ENCODE peak calls at places on chromosomes 7 and 10, in ten cellular contexts. One of them, this sample, is unnamed.

GRCh38 chr7:140238778-140239652 is 62.2 kb upstream of the KDM7A start:
- DNase-seq in aorta: no peak
- DNase-seq in H9: no peak
- DNase-seq in IMR-90: no peak
- DNase-seq in body of pancreas: no peak
- DNase-seq in right cardiac atrium: no peak
- DNase-seq in vagina: no peak
- DNase-seq in small intestine: peak
- DNase-seq in prostate gland: peak
- DNase-seq in CD4-positive, alpha-beta T cell: no peak
- DNase-seq in this sample: no peak

GRCh38 chr7:148481147-148481526 is 109.4 kb upstream of the C7orf33 start:
- DNase-seq in right cardiac atrium: no peak
- DNase-seq in aorta: no peak
- DNase-seq in body of pancreas: no peak
- DNase-seq in vagina: no peak
- DNase-seq in IMR-90: no peak
- DNase-seq in CD4-positive, alpha-beta T cell: no peak
- DNase-seq in H9: no peak
- DNase-seq in prostate gland: no peak
- DNase-seq in small intestine: peak
- DNase-seq in this sample: no peak

GRCh38 chr10:133439517-133440461 is 14.0 kb upstream of the SCART1 start:
- DNase-seq in body of pancreas: no peak
- DNase-seq in CD4-positive, alpha-beta T cell: no peak
- DNase-seq in H9: no peak
- DNase-seq in vagina: no peak
- DNase-seq in right cardiac atrium: no peak
- DNase-seq in IMR-90: no peak
- DNase-seq in aorta: peak
- DNase-seq in prostate gland: no peak
- DNase-seq in small intestine: no peak
- DNase-seq in this sample: no peak

GRCh38 chr10:116836087-116836486 is 13.2 kb upstream of the ENO4 start:
- DNase-seq in CD4-positive, alpha-beta T cell: no peak
- DNase-seq in vagina: peak
- DNase-seq in body of pancreas: no peak
- DNase-seq in small intestine: no peak
- DNase-seq in right cardiac atrium: no peak
- DNase-seq in aorta: no peak
- DNase-seq in prostate gland: no peak
- DNase-seq in H9: peak
- DNase-seq in IMR-90: no peak
- DNase-seq in this sample: no peak

GRCh38 chr10:44975487-44976331 is 2.9 kb downstream of the DEPP1 start:
- DNase-seq in IMR-90: peak
- DNase-seq in right cardiac atrium: no peak
- DNase-seq in CD4-positive, alpha-beta T cell: no peak
- DNase-seq in body of pancreas: peak
- DNase-seq in small intestine: no peak
- DNase-seq in H9: peak
- DNase-seq in aorta: peak
- DNase-seq in vagina: no peak
- DNase-seq in prostate gland: no peak
- DNase-seq in this sample: no peak

GRCh38 chr7:158458096-158458495 is 129.5 kb downstream of the PTPRN2 start:
- DNase-seq in right cardiac atrium: no peak
- DNase-seq in prostate gland: no peak
- DNase-seq in vagina: no peak
- DNase-seq in aorta: no peak
- DNase-seq in small intestine: no peak
- DNase-seq in H9: no peak
- DNase-seq in CD4-positive, alpha-beta T cell: no peak
- DNase-seq in body of pancreas: no peak
- DNase-seq in IMR-90: no peak
- DNase-seq in this sample: no peak

GRCh38 chr7:123154231-123154860 is 45.4 kb downstream of the SLC13A1 start:
- DNase-seq in H9: peak
- DNase-seq in body of pancreas: peak
- DNase-seq in small intestine: peak
- DNase-seq in IMR-90: peak
- DNase-seq in vagina: no peak
- DNase-seq in right cardiac atrium: peak
- DNase-seq in prostate gland: peak
- DNase-seq in CD4-positive, alpha-beta T cell: no peak
- DNase-seq in aorta: peak
- DNase-seq in this sample: peak

GRCh38 chr7:87575521-87575920 is 25.2 kb downstream of the ABCB1 start:
- DNase-seq in right cardiac atrium: no peak
- DNase-seq in CD4-positive, alpha-beta T cell: no peak
- DNase-seq in small intestine: no peak
- DNase-seq in IMR-90: peak
- DNase-seq in body of pancreas: no peak
- DNase-seq in prostate gland: no peak
- DNase-seq in aorta: no peak
- DNase-seq in vagina: no peak
- DNase-seq in H9: no peak
- DNase-seq in this sample: no peak

GRCh38 chr10:43458227-43458626 is 21.3 kb downstream of the ZNF487 start:
- DNase-seq in IMR-90: no peak
- DNase-seq in aorta: no peak
- DNase-seq in CD4-positive, alpha-beta T cell: no peak
- DNase-seq in right cardiac atrium: no peak
- DNase-seq in vagina: no peak
- DNase-seq in prostate gland: no peak
- DNase-seq in body of pancreas: no peak
- DNase-seq in H9: no peak
- DNase-seq in small intestine: no peak
- DNase-seq in this sample: no peak

GRCh38 chr10:43448742-43449141 is 11.8 kb downstream of the ZNF487 start:
- DNase-seq in vagina: no peak
- DNase-seq in CD4-positive, alpha-beta T cell: no peak
- DNase-seq in H9: no peak
- DNase-seq in IMR-90: no peak
- DNase-seq in body of pancreas: no peak
- DNase-seq in prostate gland: no peak
- DNase-seq in right cardiac atrium: no peak
- DNase-seq in aorta: no peak
- DNase-seq in small intestine: no peak
- DNase-seq in this sample: no peak

GRCh38 chr10:43453266-43453831 is 16.4 kb downstream of the ZNF487 start:
- DNase-seq in prostate gland: no peak
- DNase-seq in body of pancreas: no peak
- DNase-seq in vagina: no peak
- DNase-seq in aorta: no peak
- DNase-seq in CD4-positive, alpha-beta T cell: no peak
- DNase-seq in H9: no peak
- DNase-seq in IMR-90: no peak
- DNase-seq in right cardiac atrium: no peak
- DNase-seq in small intestine: no peak
- DNase-seq in this sample: no peak

GRCh38 chr10:43452356-43452914 is 15.5 kb downstream of the ZNF487 start:
- DNase-seq in CD4-positive, alpha-beta T cell: no peak
- DNase-seq in aorta: no peak
- DNase-seq in small intestine: no peak
- DNase-seq in right cardiac atrium: no peak
- DNase-seq in body of pancreas: no peak
- DNase-seq in IMR-90: no peak
- DNase-seq in vagina: no peak
- DNase-seq in H9: no peak
- DNase-seq in prostate gland: no peak
- DNase-seq in this sample: no peak
- H3K27ac ChIP-seq in CD4-positive, alpha-beta T cell: peak
- H3K27ac ChIP-seq in aorta: no peak
- H3K27ac ChIP-seq in small intestine: peak
- H3K27ac ChIP-seq in right cardiac atrium: no peak
- H3K27ac ChIP-seq in body of pancreas: peak
- H3K27ac ChIP-seq in IMR-90: no peak
- H3K27ac ChIP-seq in vagina: peak
- H3K27ac ChIP-seq in H9: no peak
- H3K27ac ChIP-seq in prostate gland: no peak
- H3K27ac ChIP-seq in this sample: no peak

DNA sequence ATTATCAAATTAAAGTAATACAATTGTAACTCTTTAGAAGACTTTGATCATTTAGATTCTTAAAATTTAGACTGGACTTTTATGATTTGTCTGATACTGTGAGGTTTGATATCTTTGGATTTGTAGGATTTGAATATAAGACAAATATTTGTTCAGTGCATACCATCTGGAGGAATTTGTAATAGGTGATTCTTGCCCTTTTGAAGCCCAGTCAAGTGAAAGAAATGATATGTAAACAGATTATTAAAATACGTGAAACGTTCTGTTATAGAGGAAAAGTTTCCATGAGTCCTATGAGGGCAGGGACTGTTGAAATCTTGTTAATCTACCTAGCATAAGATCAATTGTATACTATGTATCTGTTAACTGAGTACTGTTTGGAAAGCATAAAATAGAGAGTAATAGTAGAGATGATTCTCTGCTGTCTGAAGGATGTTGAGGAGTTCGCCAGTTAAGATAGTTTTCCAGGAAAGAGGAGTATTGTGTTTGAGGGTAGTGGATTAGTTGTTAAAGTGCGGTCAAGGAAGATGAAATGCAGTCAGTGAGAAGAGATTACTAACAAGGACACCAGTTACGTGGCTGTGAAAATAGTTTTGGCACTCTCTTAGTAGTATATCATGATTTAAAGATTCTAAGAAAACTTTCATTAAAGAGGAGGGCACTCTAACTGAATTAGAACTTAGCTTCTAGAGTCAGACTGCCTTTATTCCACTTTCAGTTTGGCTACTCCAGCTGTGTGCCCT is 14.4 kb downstream of the PDCD4 start:
- DNase-seq in aorta: no peak
- DNase-seq in CD4-positive, alpha-beta T cell: no peak
- DNase-seq in small intestine: no peak
- DNase-seq in prostate gland: no peak
- DNase-seq in vagina: no peak
- DNase-seq in body of pancreas: no peak
- DNase-seq in right cardiac atrium: no peak
- DNase-seq in H9: no peak
- DNase-seq in IMR-90: no peak
- DNase-seq in this sample: no peak
- H3K27ac ChIP-seq in aorta: no peak
- H3K27ac ChIP-seq in CD4-positive, alpha-beta T cell: no peak
- H3K27ac ChIP-seq in small intestine: no peak
- H3K27ac ChIP-seq in prostate gland: no peak
- H3K27ac ChIP-seq in vagina: no peak
- H3K27ac ChIP-seq in body of pancreas: peak
- H3K27ac ChIP-seq in right cardiac atrium: no peak
- H3K27ac ChIP-seq in H9: no peak
- H3K27ac ChIP-seq in IMR-90: no peak
- H3K27ac ChIP-seq in this sample: no peak

GRCh38 chr10:104232613-104233102 is 494 bp upstream of the CFAP43 start:
- DNase-seq in right cardiac atrium: no peak
- DNase-seq in H9: no peak
- DNase-seq in vagina: no peak
- DNase-seq in IMR-90: no peak
- DNase-seq in CD4-positive, alpha-beta T cell: no peak
- DNase-seq in small intestine: no peak
- DNase-seq in aorta: peak
- DNase-seq in prostate gland: no peak
- DNase-seq in body of pancreas: no peak
- DNase-seq in this sample: no peak

GRCh38 chr10:104233817-104234216 is 1.7 kb upstream of the CFAP43 start:
- DNase-seq in prostate gland: no peak
- DNase-seq in small intestine: no peak
- DNase-seq in H9: no peak
- DNase-seq in vagina: no peak
- DNase-seq in body of pancreas: no peak
- DNase-seq in CD4-positive, alpha-beta T cell: no peak
- DNase-seq in aorta: no peak
- DNase-seq in right cardiac atrium: no peak
- DNase-seq in IMR-90: no peak
- DNase-seq in this sample: no peak

GRCh38 chr10:104230490-104230889 is 1.7 kb downstream of the CFAP43 start:
- DNase-seq in prostate gland: no peak
- DNase-seq in vagina: no peak
- DNase-seq in H9: no peak
- DNase-seq in small intestine: no peak
- DNase-seq in IMR-90: no peak
- DNase-seq in right cardiac atrium: no peak
- DNase-seq in CD4-positive, alpha-beta T cell: no peak
- DNase-seq in body of pancreas: no peak
- DNase-seq in aorta: no peak
- DNase-seq in this sample: no peak

GRCh38 chr10:104234934-104235333 is 2.8 kb upstream of the CFAP43 start:
- DNase-seq in vagina: no peak
- DNase-seq in right cardiac atrium: no peak
- DNase-seq in aorta: no peak
- DNase-seq in body of pancreas: no peak
- DNase-seq in prostate gland: no peak
- DNase-seq in IMR-90: no peak
- DNase-seq in small intestine: no peak
- DNase-seq in H9: no peak
- DNase-seq in CD4-positive, alpha-beta T cell: no peak
- DNase-seq in this sample: no peak

GRCh38 chr10:104231784-104232612 is at the start of gene CFAP43:
- DNase-seq in prostate gland: peak
- DNase-seq in right cardiac atrium: peak
- DNase-seq in small intestine: peak
- DNase-seq in IMR-90: peak
- DNase-seq in aorta: peak
- DNase-seq in CD4-positive, alpha-beta T cell: peak
- DNase-seq in body of pancreas: peak
- DNase-seq in vagina: peak
- DNase-seq in H9: peak
- DNase-seq in this sample: peak
- H3K27ac ChIP-seq in prostate gland: peak
- H3K27ac ChIP-seq in right cardiac atrium: no peak
- H3K27ac ChIP-seq in small intestine: peak
- H3K27ac ChIP-seq in IMR-90: no peak
- H3K27ac ChIP-seq in aorta: no peak
- H3K27ac ChIP-seq in CD4-positive, alpha-beta T cell: no peak
- H3K27ac ChIP-seq in body of pancreas: peak
- H3K27ac ChIP-seq in vagina: peak
- H3K27ac ChIP-seq in H9: no peak
- H3K27ac ChIP-seq in this sample: peak

GRCh38 chr7:155807013-155807804 is 5.1 kb downstream of the SHH start:
- DNase-seq in right cardiac atrium: no peak
- DNase-seq in aorta: no peak
- DNase-seq in IMR-90: no peak
- DNase-seq in vagina: no peak
- DNase-seq in H9: peak
- DNase-seq in small intestine: no peak
- DNase-seq in CD4-positive, alpha-beta T cell: no peak
- DNase-seq in prostate gland: no peak
- DNase-seq in body of pancreas: no peak
- DNase-seq in this sample: no peak

GRCh38 chr7:155808551-155809331 is 3.5 kb downstream of the SHH start:
- DNase-seq in vagina: no peak
- DNase-seq in H9: no peak
- DNase-seq in CD4-positive, alpha-beta T cell: no peak
- DNase-seq in aorta: no peak
- DNase-seq in IMR-90: no peak
- DNase-seq in prostate gland: no peak
- DNase-seq in small intestine: peak
- DNase-seq in right cardiac atrium: no peak
- DNase-seq in body of pancreas: no peak
- DNase-seq in this sample: no peak

GRCh38 chr7:155809332-155809946 is 2.8 kb downstream of the SHH start:
- DNase-seq in prostate gland: no peak
- DNase-seq in CD4-positive, alpha-beta T cell: no peak
- DNase-seq in right cardiac atrium: no peak
- DNase-seq in IMR-90: no peak
- DNase-seq in small intestine: no peak
- DNase-seq in body of pancreas: no peak
- DNase-seq in H9: no peak
- DNase-seq in aorta: no peak
- DNase-seq in vagina: no peak
- DNase-seq in this sample: no peak

GRCh38 chr7:155806096-155806871 is 6.0 kb downstream of the SHH start:
- DNase-seq in H9: peak
- DNase-seq in right cardiac atrium: no peak
- DNase-seq in aorta: peak
- DNase-seq in IMR-90: no peak
- DNase-seq in prostate gland: no peak
- DNase-seq in CD4-positive, alpha-beta T cell: no peak
- DNase-seq in small intestine: no peak
- DNase-seq in body of pancreas: no peak
- DNase-seq in vagina: no peak
- DNase-seq in this sample: no peak

DNA sequence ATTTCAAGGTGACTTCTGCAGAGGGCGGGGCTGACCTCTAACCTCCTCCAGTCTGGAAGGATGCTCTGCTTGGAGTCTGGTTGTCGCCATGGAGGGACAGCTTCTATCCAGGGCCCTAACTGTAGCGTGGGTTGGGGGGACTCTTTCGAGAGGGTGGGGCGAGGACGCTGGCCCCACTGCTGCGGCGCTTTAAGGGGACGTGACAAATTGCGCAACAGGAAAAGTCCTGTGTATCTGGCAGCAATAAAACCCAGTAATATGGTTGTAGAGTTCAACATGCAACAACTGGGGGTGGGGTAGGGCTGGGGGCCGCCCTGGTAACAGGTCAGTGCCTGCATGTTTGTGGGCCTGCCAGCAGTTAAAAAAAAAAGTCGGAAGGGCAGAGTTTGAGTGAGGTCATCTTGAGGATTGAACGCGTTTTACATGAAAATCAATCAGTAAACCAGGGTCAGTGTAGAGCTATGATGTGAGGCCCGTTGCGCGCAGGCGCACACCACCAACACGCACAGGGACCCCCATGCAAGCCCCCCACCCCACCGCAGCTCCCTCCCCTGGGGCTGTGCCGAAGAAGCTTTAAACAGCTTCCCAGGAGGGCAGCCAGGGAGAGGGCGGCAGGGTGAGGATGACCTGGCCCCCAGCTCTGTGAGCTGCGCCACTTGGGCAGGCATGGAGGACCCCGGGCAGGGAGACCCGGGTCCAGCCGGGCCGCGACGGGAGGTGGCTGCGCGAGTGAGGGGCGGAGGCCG is 4.3 kb downstream of the SHH start:
- DNase-seq in CD4-positive, alpha-beta T cell: no peak
- DNase-seq in H9: peak
- DNase-seq in prostate gland: no peak
- DNase-seq in aorta: no peak
- DNase-seq in IMR-90: no peak
- DNase-seq in body of pancreas: no peak
- DNase-seq in right cardiac atrium: no peak
- DNase-seq in vagina: no peak
- DNase-seq in small intestine: peak
- DNase-seq in this sample: no peak
- H3K27ac ChIP-seq in CD4-positive, alpha-beta T cell: no peak
- H3K27ac ChIP-seq in H9: no peak
- H3K27ac ChIP-seq in prostate gland: no peak
- H3K27ac ChIP-seq in aorta: no peak
- H3K27ac ChIP-seq in IMR-90: no peak
- H3K27ac ChIP-seq in body of pancreas: no peak
- H3K27ac ChIP-seq in right cardiac atrium: no peak
- H3K27ac ChIP-seq in vagina: no peak
- H3K27ac ChIP-seq in small intestine: peak
- H3K27ac ChIP-seq in this sample: no peak

This sample was measured in substantia nigra.